ENCODE peak calls at places on chromosomes 11 and 22, in four cellular contexts. H is activated CD4-positive, CD25-positive, alpha-beta regulatory T cell treated with anti-CD3 and anti-CD28 coated beads, Interleukin-2, amount 50 U/mL, for 72 hours; E is fibroblast of lung; P is retinal pigment epithelial cell. W is an unnamed sample.

GRCh38 chr11:92556435-92556834 is 331.8 kb downstream of the FAT3 start:
- DNase-seq in H (no peak), E (peak), P (peak), W (no peak)

GRCh38 chr11:62137881-62138629 is 14.2 kb downstream of the INCENP start:
- DNase-seq in H (no peak), E (no peak), P (no peak), W (no peak)

GRCh38 chr11:68035266-68035876 is 3.5 kb upstream of the TCIRG1 start:
- DNase-seq in H (no peak), E (no peak), P (no peak), W (no peak)

GRCh38 chr22:39647836-39648500 is 77.4 kb downstream of the CACNA1I start:
- DNase-seq in H (no peak), E (no peak), P (no peak), W (no peak)

GRCh38 chr11:78030429-78031325 is 7.6 kb upstream of the KCTD14 start:
- DNase-seq in H (no peak), E (peak), P (peak), W (peak)

GRCh38 chr11:98601181-98601773 is 419.5 kb upstream of the CNTN5 start:
- DNase-seq in H (no peak), E (no peak), P (peak), W (no peak)

GRCh38 chr11:19283998-19284397 is 43.3 kb upstream of the E2F8 start:
- DNase-seq in H (no peak), E (no peak), P (no peak), W (no peak)

GRCh38 chr11:65489706-65490310 is 9.0 kb upstream of the MALAT1 start:
- DNase-seq in H (no peak), E (peak), P (no peak), W (peak)

GRCh38 chr11:8268530-8269461 is 5.1 kb upstream of the LMO1 start:
- DNase-seq in H (peak), E (peak), P (no peak), W (no peak)

GRCh38 chr11:28871090-28871489 is 762.9 kb downstream of the METTL15 start:
- DNase-seq in H (no peak), E (no peak), P (no peak), W (no peak)

GRCh38 chr11:86244063-86244521 is 461 bp upstream of the EED start:
- DNase-seq in H (peak), E (peak), P (peak), W (no peak)

GRCh38 chr22:25754527-25755202 is 12.7 kb downstream of the MYO18B start:
- DNase-seq in H (no peak), E (peak), P (peak), W (peak)

GRCh38 chr11:8199676-8200075 is 30.9 kb upstream of the RIC3 start:
- DNase-seq in H (no peak), E (no peak), P (no peak), W (no peak)

GRCh38 chr22:29346659-29347058 is 31.2 kb upstream of the RASL10A start:
- DNase-seq in H (no peak), E (no peak), P (no peak), W (no peak)

GRCh38 chr22:24685804-24686203 is 82.8 kb downstream of the GGT1 start:
- DNase-seq in H (no peak), E (peak), P (no peak), W (no peak)

GRCh38 chr22:19905619-19906276 is 35.8 kb upstream of the COMT start:
- DNase-seq in H (no peak), E (no peak), P (no peak), W (no peak)

GRCh38 chr11:30863177-30863576 is 277.0 kb upstream of the MPPED2 start:
- DNase-seq in H (no peak), E (no peak), P (no peak), W (no peak)

GRCh38 chr11:1442163-1442562 is 44.4 kb downstream of the MOB2 start:
- DNase-seq in H (no peak), E (no peak), P (no peak), W (no peak)

GRCh38 chr11:12979928-12980689 is 29.0 kb upstream of the RASSF10 start:
- DNase-seq in H (no peak), E (no peak), P (no peak), W (no peak)

GRCh38 chr11:9313648-9314290 is 624 bp downstream of the TMEM41B start:
- DNase-seq in H (no peak), E (peak), P (no peak), W (peak)

GRCh38 chr22:50074551-50075042 is 10.6 kb downstream of the MLC1 start:
- DNase-seq in H (no peak), E (no peak), P (no peak), W (no peak)

GRCh38 chr11:2774173-2775082 is 74.6 kb upstream of the KCNQ1OT1 start:
- DNase-seq in H (peak), E (no peak), P (no peak), W (no peak)

GRCh38 chr11:27242591-27242990 is 120.4 kb downstream of the CCDC34 start:
- DNase-seq in H (no peak), E (peak), P (no peak), W (no peak)

GRCh38 chr11:128862421-128862820 is 4.7 kb downstream of the KCNJ1 start:
- DNase-seq in H (no peak), E (no peak), P (no peak), W (no peak)

GRCh38 chr11:7536102-7536501 is 22.3 kb downstream of the PPFIBP2 start:
- DNase-seq in H (no peak), E (no peak), P (no peak), W (no peak)

GRCh38 chr11:62806611-62807121 is 1.4 kb upstream of the NXF1 start:
- DNase-seq in H (no peak), E (peak), P (no peak), W (no peak)

GRCh38 chr22:41939981-41940852 is 6.7 kb downstream of the CENPM start:
- DNase-seq in H (peak), E (no peak), P (no peak), W (no peak)

GRCh38 chr11:61150656-61151544 is 10.3 kb downstream of the VPS37C start:
- DNase-seq in H (no peak), E (no peak), P (no peak), W (no peak)

GRCh38 chr22:50298937-50299656 is 8.3 kb downstream of the PLXNB2 start:
- DNase-seq in H (no peak), E (no peak), P (no peak), W (no peak)